ENCODE peak calls at places on chromosomes 6 and 20, in five cellular contexts. B is HepG2, Q is GM12878, N is K562, I is H1. Z is an unnamed sample.

GRCh38 chr6:136600818-136601217 is 50.6 kb upstream of the MAP7 start:
- DNase-seq in B (no peak), N (no peak), Q (no peak), I (no peak), Z (no peak)

GRCh38 chr20:62606551-62607201 is 35.6 kb upstream of the SLCO4A1 start:
- DNase-seq in Q (no peak), B (no peak), N (no peak), I (no peak), Z (no peak)

GRCh38 chr6:75602164-75602896 is 650 bp downstream of the SENP6 start:
- DNase-seq in N (peak; percentile 37), I (no peak), Q (no peak), B (no peak), Z (no peak)

GRCh38 chr20:38633577-38634093 is 32.0 kb downstream of the ARHGAP40 start:
- DNase-seq in I (peak; percentile 51), B (peak; percentile 71), Q (no peak), N (peak; percentile 88), Z (peak; percentile 54)

GRCh38 chr6:39938773-39939381 is 4.6 kb upstream of the MOCS1 start:
- DNase-seq in N (no peak), Q (no peak), I (no peak), B (peak; percentile 19), Z (no peak)

GRCh38 chr6:83270971-83271714 is 78.0 kb downstream of the RWDD2A start:
- DNase-seq in Q (no peak), N (no peak), B (no peak), I (no peak), Z (no peak)

GRCh38 chr6:31727717-31728671 is 1.1 kb downstream of the DDAH2 start:
- DNase-seq in Q (peak; percentile 43), B (no peak), N (no peak), I (no peak), Z (no peak)

GRCh38 chr6:158785036-158785435 is 34.1 kb downstream of the EZR start:
- DNase-seq in N (no peak), B (no peak), Q (no peak), I (no peak), Z (no peak)

GRCh38 chr6:23522751-23523527 is 603.1 kb upstream of the NRSN1 start:
- DNase-seq in I (no peak), Q (no peak), B (no peak), N (no peak), Z (no peak)

GRCh38 chr6:42268835-42269204 is 51.2 kb upstream of the MRPS10 start:
- DNase-seq in B (no peak), N (no peak), I (no peak), Q (no peak), Z (no peak)

GRCh38 chr6:35454843-35455110 is 2.6 kb downstream of the FANCE start:
- DNase-seq in I (no peak), Q (no peak), N (no peak), B (no peak), Z (no peak)

GRCh38 chr6:77740380-77740779 is 87.5 kb downstream of the MEI4 start:
- DNase-seq in I (no peak), Q (no peak), B (peak; percentile 18), N (peak; percentile 15), Z (peak; percentile 22)

GRCh38 chr6:112683926-112684325 is 336.8 kb downstream of the RFPL4B start:
- DNase-seq in I (no peak), N (no peak), Q (no peak), B (no peak), Z (peak; percentile 3)

GRCh38 chr6:121309768-121310473 is 24.4 kb downstream of the TBC1D32 start:
- DNase-seq in I (no peak), B (no peak), Q (no peak), N (no peak), Z (no peak)

GRCh38 chr6:99349620-99350141 is at the start of gene FAXC:
- DNase-seq in I (no peak), N (peak; percentile 41), B (peak; percentile 9), Q (no peak), Z (peak; percentile 34)

GRCh38 chr20:40646321-40647212 is 42.5 kb downstream of the MAFB start:
- DNase-seq in N (no peak), I (no peak), B (no peak), Q (no peak), Z (no peak)

GRCh38 chr6:124054034-124054433 is 250.4 kb downstream of the NKAIN2 start:
- DNase-seq in N (no peak), B (no peak), I (no peak), Q (no peak), Z (no peak)

GRCh38 chr6:82624251-82624650 is 260.6 kb downstream of the TPBG start:
- DNase-seq in I (no peak), Q (no peak), B (no peak), N (no peak), Z (no peak)

GRCh38 chr20:34525709-34526416 is 9.6 kb downstream of the DYNLRB1 start:
- DNase-seq in N (no peak), B (peak; percentile 98), Q (no peak), I (no peak), Z (peak; percentile 97)

GRCh38 chr20:54643761-54644160 is 168.4 kb downstream of the DOK5 start:
- DNase-seq in N (no peak), Q (no peak), I (no peak), B (no peak), Z (no peak)

GRCh38 chr20:24778585-24779031 is 170.5 kb upstream of the CST7 start:
- DNase-seq in I (no peak), Q (no peak), B (no peak), N (no peak), Z (no peak)

GRCh38 chr20:53660078-53660909 is 66.7 kb upstream of the ZNF217 start:
- DNase-seq in N (no peak), Q (no peak), B (no peak), I (no peak), Z (peak; percentile 36)

GRCh38 chr6:157996201-157996712 is 14.6 kb downstream of the SYNJ2 start:
- DNase-seq in Q (no peak), B (no peak), N (no peak), I (no peak), Z (no peak)

GRCh38 chr20:23666189-23666588 is 22.6 kb downstream of the CST4 start:
- DNase-seq in N (no peak), B (no peak), I (no peak), Q (no peak), Z (peak; percentile 9)

GRCh38 chr6:71197267-71197666 is 91.3 kb upstream of the OGFRL1 start:
- DNase-seq in I (no peak), Q (no peak), N (no peak), B (no peak), Z (no peak)

GRCh38 chr20:46017272-46017671 is 8.6 kb downstream of the MMP9 start:
- DNase-seq in I (no peak), N (no peak), B (no peak), Q (no peak), Z (no peak)

DNA sequence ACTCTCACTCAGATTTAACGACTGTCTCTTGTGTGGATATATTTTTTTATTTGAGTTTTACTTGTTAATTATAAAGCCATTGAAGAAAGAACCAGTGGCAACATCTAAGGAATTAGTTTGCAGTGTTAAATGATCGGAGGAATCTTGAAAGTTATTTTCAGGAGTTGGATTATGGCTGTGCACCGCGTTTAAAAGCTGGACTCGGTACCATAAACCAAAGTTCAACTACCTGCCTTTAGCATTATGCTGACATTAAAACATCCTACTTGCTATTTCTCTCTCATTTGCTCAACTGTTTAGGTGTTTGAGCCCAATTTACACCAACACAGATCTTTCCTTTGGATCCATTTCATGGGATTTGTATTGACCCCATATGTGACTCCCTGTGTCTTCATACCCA is 289.4 kb upstream of the SASH1 start:
- DNase-seq in N (no peak), I (no peak), Q (no peak), B (no peak), Z (no peak)
- TF ChIP-seq HDAC2 in N (no peak), I (no peak), Q (no peak), B (no peak), Z (no peak)

GRCh38 chr6:4790158-4790899 is 14.1 kb downstream of the CDYL start:
- DNase-seq in B (no peak), Q (no peak), I (no peak), N (no peak), Z (no peak)
- H3K4me2 ChIP-seq in B (no peak overlapping the region), Q (peak overlapping the region; percentile 88), I (no peak overlapping the region), N (no peak overlapping the region), Z (no peak overlapping the region)

DNA sequence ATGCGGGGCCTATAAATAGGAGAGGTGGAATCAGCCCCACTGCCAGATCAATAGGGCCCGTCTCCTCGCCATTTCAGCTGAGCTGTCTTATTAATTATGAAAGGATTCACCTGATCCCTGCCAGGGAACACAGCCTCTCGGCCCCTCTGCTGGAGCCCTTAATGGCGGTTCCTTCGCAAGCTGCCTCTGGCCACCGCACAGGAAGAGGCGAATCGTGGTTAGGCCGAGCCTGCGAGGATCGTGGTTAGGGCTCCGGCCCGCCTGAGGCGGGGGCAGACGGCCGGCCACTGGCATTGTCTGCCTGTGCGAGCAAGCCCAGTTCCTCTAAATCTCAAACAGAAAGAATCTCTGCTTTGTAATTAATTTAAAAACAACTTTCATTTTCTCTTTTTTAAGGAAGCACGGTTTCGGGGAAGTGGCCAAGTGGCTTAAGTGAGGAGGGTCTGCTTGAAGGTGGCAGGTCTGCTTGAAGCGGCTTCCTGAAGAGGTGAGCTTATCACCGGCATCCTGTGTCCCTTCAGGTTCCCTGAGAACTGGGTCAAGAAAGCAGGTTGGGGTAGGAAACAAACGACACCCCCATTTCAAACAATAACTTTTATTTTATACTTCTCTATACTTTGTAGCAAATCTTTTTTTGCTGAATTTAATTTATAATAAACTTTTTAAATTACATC is 9.2 kb downstream of the NRN1 start:
- DNase-seq in Q (no peak), B (no peak), I (no peak), N (no peak), Z (no peak)
- H3K4me3 ChIP-seq in Q (peak overlapping the region; percentile 91), B (peak overlapping the region; percentile 75), I (peak overlapping the region; percentile 5), N (no peak overlapping the region), Z (no peak overlapping the region)

DNA sequence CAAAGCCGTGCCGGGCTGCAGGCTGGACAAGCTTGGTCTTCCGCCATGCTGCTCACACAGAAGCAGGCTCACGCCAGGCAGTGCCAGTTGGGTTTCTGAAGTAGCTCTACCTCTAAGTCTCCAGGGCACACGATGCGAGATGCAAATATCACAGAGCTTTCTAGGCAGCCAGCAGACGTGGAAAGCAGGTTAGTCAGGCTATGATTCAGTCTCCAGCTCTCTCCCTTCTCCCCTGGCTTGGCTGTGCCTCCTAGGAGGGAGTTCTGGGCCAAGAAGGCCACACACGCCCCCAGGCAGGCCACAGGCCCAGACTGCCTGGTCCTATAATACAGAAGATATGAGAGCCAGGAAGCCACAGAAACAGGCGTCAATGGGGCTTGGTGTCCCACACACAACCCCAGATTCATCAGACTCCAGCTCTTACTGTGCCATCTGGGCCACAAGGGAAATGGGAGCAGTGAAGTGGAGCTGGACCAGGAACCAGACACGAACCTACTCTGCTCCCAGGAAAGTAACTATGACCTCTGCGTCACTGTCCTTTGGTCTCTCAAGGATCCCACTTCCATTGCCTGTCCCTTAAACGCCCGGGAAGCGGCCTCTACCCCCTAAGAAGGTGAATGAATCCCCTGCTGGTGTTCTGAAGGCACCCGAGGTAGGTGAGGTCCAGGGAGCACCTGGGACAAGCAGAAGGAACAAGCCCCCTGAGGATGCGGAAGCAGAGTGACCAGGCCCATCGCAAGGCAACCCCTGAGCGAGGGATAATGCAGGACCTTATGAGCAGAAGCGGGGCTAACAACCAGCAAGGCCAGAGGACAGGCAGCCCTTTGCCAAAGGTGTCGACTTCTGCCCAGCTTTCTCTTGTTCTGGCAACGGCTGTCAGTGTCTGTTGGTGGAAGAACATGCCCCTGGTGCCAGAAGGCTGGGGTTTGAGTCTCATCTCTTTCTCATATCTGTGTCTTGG is 61.1 kb downstream of the GFOD1 start:
- DNase-seq in I (no peak), N (no peak), B (no peak), Q (peak; percentile 42), Z (no peak)
- TF ChIP-seq HDAC2 in I (no peak), N (no peak), B (no peak), Q (no peak), Z (no peak)

GRCh38 chr6:3318821-3319540 is 60.2 kb downstream of the PSMG4 start:
- DNase-seq in I (no peak), Q (no peak), N (no peak), B (no peak), Z (no peak)
- H3K4me2 ChIP-seq in I (no peak overlapping the region), Q (no peak overlapping the region), N (no peak overlapping the region), B (no peak overlapping the region), Z (no peak overlapping the region)